ENCODE peak calls at places on chromosomes 11 and 22, in six cellular contexts. V is IMR-90, M is H9, Q is mesenchymal stem cell, N is trophoblast cell, L is mesendoderm. I is an unnamed sample.
A peak's percentile ranks its signal among the peaks of the same experiment; 100 is the strongest.

GRCh38 chr11:75652936-75653335 is 15.9 kb downstream of the MAP6 start:
- DNase-seq in N (no peak), M (no peak), V (no peak), Q (no peak), L (no peak), I (no peak)

GRCh38 chr11:6640985-6641701 is 14.5 kb downstream of the DCHS1 start:
- DNase-seq in L (no peak), N (no peak), V (no peak), M (no peak), Q (no peak), I (no peak)

GRCh38 chr11:102430158-102430836 is 22.3 kb downstream of the TMEM123 start:
- DNase-seq in V (peak; percentile 70), M (no peak), L (no peak), N (no peak), Q (no peak), I (no peak)

GRCh38 chr11:59221438-59221837 is 8.7 kb upstream of the MPEG1 start:
- DNase-seq in N (peak; percentile 55), V (peak; percentile 95), L (no peak), Q (no peak), M (no peak), I (no peak)

GRCh38 chr11:8543278-8543677 is 50.8 kb downstream of the STK33 start:
- DNase-seq in V (no peak), M (no peak), Q (no peak), N (no peak), L (no peak), I (no peak)

GRCh38 chr22:26464312-26464711 is 19.3 kb downstream of the HPS4 start:
- DNase-seq in M (no peak), N (peak; percentile 97), Q (no peak), V (no peak), L (peak; percentile 57), I (no peak)

GRCh38 chr11:121104223-121104831 is 3.3 kb downstream of the TECTA start:
- DNase-seq in N (no peak), V (no peak), Q (no peak), M (peak; percentile 48), L (peak; percentile 43), I (no peak)

GRCh38 chr11:111531156-111531555 is 9.4 kb upstream of the LAYN start:
- DNase-seq in N (no peak), L (no peak), V (peak; percentile 67), M (no peak), Q (no peak), I (no peak)

GRCh38 chr11:47466701-47467250 is 17.8 kb upstream of the RAPSN start:
- DNase-seq in L (peak; percentile 45), M (no peak), Q (no peak), V (no peak), N (no peak), I (no peak)

GRCh38 chr11:134510171-134510570 is 98.1 kb upstream of the B3GAT1 start:
- DNase-seq in M (no peak), L (no peak), N (no peak), Q (no peak), V (no peak), I (no peak)

GRCh38 chr22:37760152-37760551 is 47.6 kb upstream of the GCAT start:
- DNase-seq in N (no peak), Q (peak; percentile 40), V (no peak), L (no peak), M (no peak), I (no peak)

GRCh38 chr11:60455531-60456042 is at the start of gene MS4A1:
- DNase-seq in L (no peak), M (no peak), N (no peak), V (no peak), Q (no peak), I (no peak)

GRCh38 chr22:29300807-29301601 is 5.4 kb upstream of the GAS2L1 start:
- DNase-seq in V (no peak), M (no peak), L (peak; percentile 10), Q (no peak), N (no peak), I (no peak)

GRCh38 chr22:23217171-23218052 is 37.1 kb downstream of the BCR start:
- DNase-seq in L (no peak), M (no peak), Q (peak; percentile 55), V (no peak), N (peak; percentile 40), I (no peak)
- H3K79me1 ChIP-seq in L (peaks cover 64% of the 10 kb centered on the region), M (peaks cover 20% of the 10 kb centered on the region), Q (peaks cover 43% of the 10 kb centered on the region), V (peaks cover 96% of the 10 kb centered on the region), N (peaks cover 2% of the 10 kb centered on the region), I (peaks cover 15% of the 10 kb centered on the region)

GRCh38 chr11:17693531-17693930 is 25.8 kb upstream of the MYOD1 start:
- DNase-seq in M (no peak), Q (no peak), L (no peak), N (no peak), V (no peak), I (no peak)

GRCh38 chr11:17694711-17695110 is 24.7 kb upstream of the MYOD1 start:
- DNase-seq in V (no peak), Q (no peak), M (no peak), L (no peak), N (no peak), I (no peak)

GRCh38 chr11:17691550-17691949 is 27.8 kb upstream of the MYOD1 start:
- DNase-seq in M (no peak), N (peak; percentile 27), L (no peak), V (no peak), Q (no peak), I (no peak)

GRCh38 chr11:17692931-17693330 is 26.4 kb upstream of the MYOD1 start:
- DNase-seq in M (no peak), N (no peak), L (no peak), V (no peak), Q (no peak), I (no peak)

DNA sequence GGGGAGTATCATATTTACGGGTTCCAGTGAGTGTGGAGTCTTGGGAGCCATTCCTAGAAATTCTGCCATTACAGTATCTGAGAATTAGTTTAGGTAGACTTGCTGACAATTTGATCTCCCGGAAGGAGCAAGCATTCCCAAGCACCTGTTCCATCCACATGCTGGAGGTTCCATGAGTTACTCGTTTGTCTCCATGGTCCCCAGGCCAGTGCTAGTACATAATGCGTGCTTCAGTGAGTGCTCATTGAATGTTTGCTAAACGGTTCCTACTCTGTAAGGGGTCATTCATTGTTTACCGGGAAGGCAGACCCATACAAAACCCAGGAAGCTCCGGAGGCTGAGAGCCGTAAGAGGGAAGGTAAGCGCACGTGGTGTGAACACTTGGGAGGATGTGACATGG is 27.4 kb upstream of the MYOD1 start:
- DNase-seq in M (no peak), L (no peak), Q (no peak), N (peak; percentile 53), V (no peak), I (no peak)
- H3K27me3 ChIP-seq in M (peaks cover 16% of the 10 kb centered on the region), L (peaks cover 20% of the 10 kb centered on the region), Q (peaks cover 80% of the 10 kb centered on the region), N (peaks cover 28% of the 10 kb centered on the region), V (peaks cover 41% of the 10 kb centered on the region), I (peaks cover 3% of the 10 kb centered on the region)

GRCh38 chr22:44023404-44024287 is 456 bp upstream of the PARVB start:
- DNase-seq in V (peak; percentile 12), L (peak; percentile 59), M (peak; percentile 42), N (peak; percentile 19), Q (peak; percentile 61), I (no peak)

GRCh38 chr22:44025171-44026065 is 1.3 kb downstream of the PARVB start:
- DNase-seq in V (no peak), M (no peak), N (peak; percentile 17), Q (no peak), L (no peak), I (no peak)

GRCh38 chr22:44026630-44027511 is 2.8 kb downstream of the PARVB start:
- DNase-seq in M (no peak), V (peak; percentile 63), Q (no peak), L (no peak), N (peak; percentile 53), I (no peak)

GRCh38 chr22:44026066-44026629 is 2.0 kb downstream of the PARVB start:
- DNase-seq in M (no peak), N (no peak), L (no peak), V (no peak), Q (no peak), I (no peak)

DNA sequence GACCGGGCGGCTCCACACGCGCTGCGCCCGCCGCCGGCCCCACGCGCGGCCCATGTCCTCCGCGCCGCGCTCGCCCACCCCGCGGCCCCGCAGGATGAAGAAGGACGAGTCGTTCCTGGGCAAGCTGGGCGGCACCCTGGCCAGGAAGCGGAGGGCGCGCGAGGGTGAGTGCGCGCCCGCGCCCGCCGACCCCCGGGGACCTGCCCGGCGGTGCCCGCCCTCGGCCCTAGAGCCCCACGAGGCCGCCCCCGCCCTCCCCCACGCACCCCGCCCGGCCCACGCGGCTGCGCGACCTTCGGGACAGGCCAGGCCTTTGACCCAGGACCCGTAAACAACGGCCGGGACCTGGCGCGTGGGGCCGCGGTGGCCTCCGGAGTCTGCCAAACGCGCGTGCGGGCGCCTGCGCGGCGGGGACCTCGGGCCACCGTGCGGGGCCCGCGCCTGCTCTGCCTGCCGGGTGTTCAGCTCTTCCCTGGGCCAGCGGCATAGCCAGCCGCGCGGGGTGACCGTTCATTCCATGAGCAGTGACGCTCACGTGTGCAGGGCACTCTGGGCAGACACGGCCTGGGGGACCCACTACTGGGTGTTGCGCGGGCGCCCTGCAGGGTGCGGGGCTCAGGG is at the start of gene PARVB:
- DNase-seq in Q (peak; percentile 36), N (peak; percentile 33), L (no peak), V (no peak), M (no peak), I (no peak)
- H3K27ac ChIP-seq in Q (no peak within 1 kb of the TSS), N (no peak within 1 kb of the TSS), L (no peak within 1 kb of the TSS), V (peak within 1 kb of the TSS; percentile 80), M (no peak within 1 kb of the TSS), I (no peak within 1 kb of the TSS)

GRCh38 chr22:23219317-23219716 is 39.0 kb downstream of the BCR start:
- DNase-seq in Q (no peak), N (no peak), M (no peak), L (no peak), V (no peak), I (no peak)
- H3K79me1 ChIP-seq in Q (peaks cover 51% of the 10 kb centered on the region), N (peaks cover 2% of the 10 kb centered on the region), M (peaks cover 23% of the 10 kb centered on the region), L (peaks cover 64% of the 10 kb centered on the region), V (peaks cover 97% of the 10 kb centered on the region), I (peaks cover 16% of the 10 kb centered on the region)

GRCh38 chr11:82752801-82753200 is 19.1 kb upstream of the FAM181B start:
- DNase-seq in L (no peak), Q (no peak), N (peak; percentile 61), M (no peak), V (no peak), I (no peak)

GRCh38 chr11:82756765-82757650 is 23.3 kb upstream of the FAM181B start:
- DNase-seq in N (no peak), L (no peak), Q (no peak), V (no peak), M (no peak), I (peak; percentile 17)

GRCh38 chr11:82754410-82754809 is 20.7 kb upstream of the FAM181B start:
- DNase-seq in Q (no peak), N (peak; percentile 8), M (no peak), L (no peak), V (no peak), I (no peak)

GRCh38 chr11:82759649-82760048 is 26.0 kb upstream of the FAM181B start:
- DNase-seq in Q (no peak), N (no peak), V (no peak), L (no peak), M (no peak), I (no peak)

GRCh38 chr11:82757660-82758301 is 24.1 kb upstream of the FAM181B start:
- DNase-seq in Q (no peak), L (no peak), M (no peak), V (no peak), N (no peak), I (no peak)
- H3K27me3 ChIP-seq in Q (peaks cover 14% of the 10 kb centered on the region), L (no peaks in the 10 kb centered on the region), M (no peaks in the 10 kb centered on the region), V (peaks cover 5% of the 10 kb centered on the region), N (no peaks in the 10 kb centered on the region), I (no peaks in the 10 kb centered on the region)

I was measured in neuronal stem cell.